ENCODE peak calls at places on chromosomes 3 and 15, in five cellular contexts. Q is bronchial epithelial cell, O is uterus, D is neural progenitor cell, B is cardiac muscle cell. H is an unnamed sample.

GRCh38 chr3:45942051-45942825 is 1.0 kb upstream of the CXCR6 start:
- DNase-seq in O (no peak), D (no peak), Q (no peak), B (peak; percentile 27), H (no peak)

GRCh38 chr3:31937225-31937624 is 43.8 kb downstream of the OSBPL10 start:
- DNase-seq in O (no peak), Q (peak; percentile 31), D (no peak), B (no peak), H (no peak)

GRCh38 chr3:144053121-144053520 is 81.5 kb downstream of the DIPK2A start:
- DNase-seq in Q (peak; percentile 89), D (no peak), O (no peak), B (no peak), H (peak; percentile 40)

GRCh38 chr3:67920969-67921368 is 266.6 kb upstream of the SUCLG2 start:
- DNase-seq in Q (no peak), O (no peak), B (no peak), D (no peak), H (no peak)

GRCh38 chr15:67178569-67179210 is 75.8 kb downstream of the AAGAB start:
- DNase-seq in B (peak; percentile 81), D (no peak), Q (peak; percentile 79), O (no peak), H (peak; percentile 95)

GRCh38 chr3:140250010-140250825 is 315.2 kb downstream of the CLSTN2 start:
- DNase-seq in B (no peak), D (peak; percentile 52), Q (no peak), O (no peak), H (no peak)

GRCh38 chr3:72299823-72300222 is 514.9 kb upstream of the PROK2 start:
- DNase-seq in B (no peak), Q (peak; percentile 54), D (no peak), O (no peak), H (no peak)

GRCh38 chr3:13265507-13265906 is 154.6 kb downstream of the NUP210 start:
- DNase-seq in B (no peak), Q (no peak), O (no peak), D (no peak), H (no peak)

GRCh38 chr15:101479851-101480612 is 9.5 kb downstream of the PCSK6 start:
- DNase-seq in O (no peak), B (no peak), Q (no peak), D (peak; percentile 91), H (no peak)

GRCh38 chr3:111739241-111739952 is 119.7 kb upstream of the PHLDB2 start:
- DNase-seq in B (no peak), D (no peak), O (no peak), Q (peak; percentile 98), H (no peak)

GRCh38 chr15:45402955-45403892 is 24.9 kb upstream of the GATM start:
- DNase-seq in D (peak; percentile 49), Q (peak; percentile 92), B (peak; percentile 68), O (peak; percentile 18), H (no peak)

GRCh38 chr3:168086541-168087260 is 9.0 kb downstream of the GOLIM4 start:
- DNase-seq in D (no peak), O (no peak), B (no peak), Q (no peak), H (no peak)

GRCh38 chr15:81310480-81310879 is 13.5 kb downstream of the STARD5 start:
- DNase-seq in D (no peak), Q (no peak), B (no peak), O (no peak), H (no peak)

GRCh38 chr3:157127831-157128767 is 31.8 kb downstream of the CCNL1 start:
- DNase-seq in B (peak; percentile 67), D (no peak), O (peak; percentile 78), Q (peak; percentile 94), H (no peak)

GRCh38 chr3:125154800-125155269 is 57.7 kb downstream of the SLC12A8 start:
- DNase-seq in O (no peak), D (no peak), Q (no peak), B (peak; percentile 53), H (no peak)

GRCh38 chr3:4421121-4421520 is 45.9 kb downstream of the SUMF1 start:
- DNase-seq in O (no peak), D (no peak), Q (peak; percentile 97), B (no peak), H (no peak)

GRCh38 chr3:33388374-33389100 is 51.7 kb downstream of the UBP1 start:
- DNase-seq in Q (no peak), B (no peak), D (no peak), O (no peak), H (no peak)

GRCh38 chr3:138046955-138047354 is 37.0 kb downstream of the CLDN18 start:
- DNase-seq in B (no peak), O (no peak), D (no peak), Q (peak; percentile 93), H (no peak)

GRCh38 chr15:82999905-83000671 is 11.4 kb downstream of the C15orf40 start:
- DNase-seq in D (peak; percentile 58), O (no peak), B (peak; percentile 45), Q (peak; percentile 57), H (no peak)

GRCh38 chr3:31466016-31466415 is 66.7 kb upstream of the STT3B start:
- DNase-seq in Q (no peak), O (no peak), D (no peak), B (no peak), H (no peak)

GRCh38 chr15:27669641-27670040 is 429.5 kb downstream of the OCA2 start:
- DNase-seq in B (no peak), D (no peak), Q (no peak), O (no peak), H (no peak)

DNA sequence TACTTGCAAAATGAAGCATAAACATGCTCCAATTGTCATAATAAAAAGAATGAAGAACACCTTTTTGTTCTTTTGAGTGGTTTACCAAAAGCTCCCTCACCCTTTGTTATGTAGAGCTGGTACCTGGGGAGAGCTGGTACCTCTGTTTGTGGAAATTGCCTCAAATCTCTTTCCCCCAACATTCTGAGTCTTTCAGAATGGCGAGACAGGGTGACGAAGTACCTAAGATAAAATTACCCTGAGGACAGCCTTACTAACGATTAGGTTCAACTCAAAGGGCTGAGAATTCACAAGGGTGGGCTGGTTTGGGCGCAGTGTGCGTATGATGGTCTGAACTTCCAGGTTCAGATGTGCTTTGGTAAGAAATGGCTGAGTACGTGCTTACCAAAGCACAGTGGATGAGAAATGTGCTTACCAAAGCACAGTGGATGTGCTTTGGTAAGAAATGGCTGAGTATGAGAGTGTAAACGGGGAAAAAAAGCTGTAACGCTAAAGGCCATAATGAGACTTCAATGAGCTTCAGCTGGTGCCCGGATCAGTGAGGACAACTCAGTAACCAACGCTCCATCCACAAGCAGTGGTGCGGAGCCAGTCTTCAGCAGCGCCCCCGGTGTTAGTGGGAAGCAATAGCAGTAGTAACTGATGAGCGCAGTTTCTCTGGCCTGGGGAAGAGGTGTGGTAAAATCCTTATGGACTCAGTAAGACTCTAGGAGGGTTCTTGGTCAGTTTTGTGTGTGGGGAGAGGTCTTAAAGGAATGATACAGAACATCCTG is 72.3 kb upstream of the LRIG1 start:
- DNase-seq in Q (no peak), B (peak; percentile 57), D (peak; percentile 86), O (no peak), H (no peak)
- H3K4me3 ChIP-seq in Q (no peak overlapping the region), B (no peak overlapping the region), D (peak overlapping the region; percentile 12), O (no peak overlapping the region), H (no peak overlapping the region)

DNA sequence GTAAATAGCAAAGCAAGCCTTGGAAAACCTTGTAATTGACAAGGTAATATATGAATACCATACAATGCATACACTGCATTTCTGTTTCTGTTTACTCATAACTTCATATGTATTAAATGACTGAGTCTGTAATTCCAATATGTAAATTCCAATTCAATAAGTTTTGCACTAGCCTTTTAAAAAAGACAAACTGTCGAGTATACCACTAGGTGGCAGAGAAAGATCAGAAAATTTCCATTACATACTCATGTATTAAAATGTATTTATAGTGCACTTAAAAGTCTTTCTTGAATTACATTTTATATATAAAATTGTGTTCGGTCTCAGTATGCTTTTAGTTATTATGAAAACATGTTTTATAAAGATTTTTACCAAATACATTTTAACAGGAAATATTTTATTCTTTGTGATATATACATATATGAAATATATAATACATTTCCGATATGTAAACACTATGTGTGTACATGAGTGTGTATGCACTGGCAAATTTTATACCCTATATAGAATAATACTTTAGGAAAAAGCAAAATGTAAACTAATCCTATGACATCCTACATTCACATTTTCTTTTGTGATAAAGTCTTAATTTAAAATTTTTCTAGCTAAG is 216.8 kb downstream of the VGLL3 start:
- DNase-seq in D (peak; percentile 48), O (no peak), Q (peak; percentile 51), B (peak; percentile 52), H (no peak)
- TF ChIP-seq CTCF in D (peak; percentile 78), O (peak; percentile 55), Q (no peak), B (peak; percentile 46), H (peak; percentile 21)

GRCh38 chr3:102133376-102133775 is 284.1 kb downstream of the NFKBIZ start:
- DNase-seq in D (no peak), B (no peak), Q (no peak), O (no peak), H (no peak)

GRCh38 chr3:102125994-102126368 is 276.7 kb downstream of the NFKBIZ start:
- DNase-seq in D (no peak), O (no peak), B (no peak), Q (peak; percentile 68), H (no peak)

GRCh38 chr3:102132370-102132769 is 283.1 kb downstream of the NFKBIZ start:
- DNase-seq in B (no peak), Q (no peak), O (peak; percentile 28), D (no peak), H (no peak)

GRCh38 chr3:102125197-102125993 is 276.1 kb downstream of the NFKBIZ start:
- DNase-seq in Q (no peak), B (no peak), O (no peak), D (no peak), H (no peak)

DNA sequence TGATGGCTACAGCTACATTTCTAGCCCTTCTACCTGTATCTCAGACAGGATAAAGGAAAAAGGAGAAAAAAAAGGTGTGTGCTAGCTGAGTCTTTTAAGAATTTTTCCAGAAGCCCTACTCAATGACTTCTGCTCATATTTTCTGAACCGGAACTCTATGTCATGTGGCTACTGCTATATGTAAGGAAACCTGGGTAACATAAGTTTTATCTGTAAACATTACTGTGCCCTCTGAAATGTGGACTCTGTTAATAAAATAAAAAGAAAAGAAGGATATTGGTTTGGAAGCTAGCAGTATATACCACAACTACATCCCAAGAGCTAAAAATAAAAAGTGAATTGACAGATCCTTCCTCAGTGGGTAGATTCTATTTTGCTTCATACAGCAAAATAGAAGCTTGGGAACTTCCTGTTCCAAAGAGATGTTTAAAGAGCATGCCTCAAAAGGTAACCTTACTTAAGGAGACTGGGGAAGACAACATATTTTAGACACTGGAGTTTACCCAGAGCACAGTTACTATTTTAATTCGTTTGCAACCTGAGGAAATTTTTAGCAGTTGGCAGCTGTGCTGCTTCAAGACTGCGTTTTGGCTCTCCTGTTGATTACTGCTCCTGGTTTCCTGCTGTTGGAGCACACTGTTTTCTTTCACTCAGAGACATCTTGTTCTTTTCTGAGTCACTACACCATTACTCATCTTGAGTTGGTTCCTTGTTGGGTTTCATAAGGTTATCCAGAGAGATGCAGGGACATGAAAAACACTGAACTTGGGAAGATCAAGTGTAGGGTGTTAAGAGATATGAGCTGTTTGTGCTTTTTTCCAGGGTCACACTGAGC is 280.7 kb downstream of the NFKBIZ start:
- DNase-seq in Q (peak; percentile 97), O (peak; percentile 69), D (no peak), B (no peak), H (no peak)
- H3K4me3 ChIP-seq in Q (no peak overlapping the region), O (no peak overlapping the region), D (no peak overlapping the region), B (no peak overlapping the region), H (no peak overlapping the region)

DNA sequence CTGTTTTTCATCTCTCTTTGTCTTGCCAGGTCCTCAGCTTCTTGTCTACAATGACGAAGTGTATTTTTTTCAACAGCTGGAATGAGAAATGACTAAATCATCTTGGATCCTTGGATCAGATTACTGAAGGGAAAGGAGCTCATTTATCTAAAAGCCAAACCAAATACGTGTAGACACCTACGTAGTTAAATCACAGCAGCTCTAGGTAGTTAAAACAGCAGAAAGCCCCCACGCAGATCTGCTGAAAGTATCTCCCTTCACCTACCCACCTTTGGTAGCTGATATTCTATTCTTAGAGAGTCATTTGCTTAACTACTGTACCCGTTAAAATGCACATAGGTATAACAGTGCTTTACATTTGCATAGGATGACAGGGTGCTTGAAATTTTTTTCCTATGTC is 105.5 kb upstream of the WNT5A start:
- DNase-seq in O (no peak), B (no peak), D (no peak), Q (peak; percentile 64), H (no peak)
- TF ChIP-seq CTCF in O (no peak), B (no peak), D (no peak), Q (no peak), H (no peak)